ENCODE peak calls at places on chromosomes 5 and 9, in seven cellular contexts. J is K562, G is stomach, H is HepG2, S is ovary, V is SK-N-SH, U is upper lobe of left lung. X is an unnamed sample. For H3K27me3, the result is how much of the 10 kb centered on the place peaks cover.

GRCh38 chr9:123928471-123929176 is 1.3 kb downstream of the DENND1A start:
- DNase-seq in V (peak), H (no peak), U (no peak), J (peak), S (no peak), G (no peak), X (no peak)

GRCh38 chr9:70587143-70587710 is 172.8 kb upstream of the KLF9 start:
- DNase-seq in J (no peak), H (no peak), V (no peak), S (no peak), G (no peak), U (no peak), X (no peak)

GRCh38 chr5:132971483-132972435 is 8.3 kb upstream of the AFF4 start:
- DNase-seq in S (no peak), U (no peak), H (no peak), J (peak), G (no peak), V (no peak), X (no peak)

GRCh38 chr9:1276474-1276873 is 226.3 kb downstream of the DMRT2 start:
- DNase-seq in S (no peak), J (no peak), H (no peak), U (no peak), V (no peak), G (no peak), X (no peak)

GRCh38 chr5:10563132-10563939 is 534 bp upstream of the ANKRD33B start:
- DNase-seq in S (peak), H (no peak), J (no peak), U (peak), G (no peak), V (peak), X (peak)

GRCh38 chr5:72818866-72819534 is 2.5 kb downstream of the TNPO1 start:
- DNase-seq in G (peak), H (peak), S (peak), U (no peak), J (peak), V (peak), X (peak)

GRCh38 chr5:9930156-9930555 is 300.0 kb upstream of the TAS2R1 start:
- DNase-seq in V (no peak), J (no peak), U (no peak), G (no peak), S (no peak), H (no peak), X (no peak)

GRCh38 chr5:82924241-82924989 is 152.8 kb downstream of the TMEM167A start:
- DNase-seq in J (no peak), G (no peak), V (no peak), U (no peak), S (no peak), H (peak), X (no peak)

GRCh38 chr5:103582364-103582763 is 19.8 kb upstream of the NUDT12 start:
- DNase-seq in H (peak), G (no peak), J (peak), U (no peak), V (peak), S (no peak), X (no peak)

GRCh38 chr5:118806571-118806970 is 181.8 kb downstream of the DTWD2 start:
- DNase-seq in S (no peak), G (no peak), J (no peak), V (no peak), H (no peak), U (no peak), X (no peak)

GRCh38 chr5:57382665-57383064 is 99.9 kb downstream of the ACTBL2 start:
- DNase-seq in G (no peak), U (no peak), S (no peak), J (no peak), V (no peak), H (no peak), X (no peak)

GRCh38 chr5:71587709-71588532 is 781 bp downstream of the MCCC2 start:
- DNase-seq in S (no peak), J (peak), V (peak), H (peak), U (no peak), G (no peak), X (no peak)

GRCh38 chr9:93329632-93330286 is 121.7 kb upstream of the FAM120A start:
- DNase-seq in G (no peak), S (no peak), V (no peak), J (no peak), U (no peak), H (peak), X (no peak)

GRCh38 chr5:5200133-5200532 is 60.0 kb downstream of the ADAMTS16 start:
- DNase-seq in V (no peak), G (no peak), S (no peak), J (no peak), U (no peak), H (no peak), X (no peak)

GRCh38 chr9:126692759-126693427 is 79.2 kb downstream of the LMX1B start:
- DNase-seq in G (no peak), H (no peak), V (no peak), J (no peak), S (no peak), U (no peak), X (no peak)

GRCh38 chr5:21919417-21920022 is 933.6 kb downstream of the CDH12 start:
- DNase-seq in H (peak), S (no peak), U (no peak), V (peak), G (no peak), J (peak), X (no peak)

GRCh38 chr5:31193591-31194457 is at the start of gene CDH6:
- DNase-seq in G (no peak), J (no peak), U (peak), H (no peak), S (no peak), V (peak), X (no peak)

GRCh38 chr5:56496581-56497063 is 263.5 kb upstream of the ANKRD55 start:
- DNase-seq in J (no peak), S (no peak), U (no peak), V (peak), G (no peak), H (no peak), X (no peak)

GRCh38 chr5:67377651-67378050 is 181.1 kb upstream of the CD180 start:
- DNase-seq in U (peak), V (no peak), H (no peak), J (no peak), G (no peak), S (no peak), X (no peak)

GRCh38 chr5:73311291-73312110 is 137.1 kb downstream of the FOXD1 start:
- DNase-seq in G (no peak), V (no peak), J (no peak), U (peak), H (no peak), S (no peak), X (peak)

GRCh38 chr5:88944751-88945507 is 61.9 kb upstream of the MEF2C start:
- DNase-seq in V (peak), G (no peak), H (no peak), U (no peak), S (no peak), J (no peak), X (no peak)

GRCh38 chr9:126690431-126691051 is 76.8 kb downstream of the LMX1B start:
- DNase-seq in V (peak), H (no peak), J (peak), U (no peak), G (peak), S (peak), X (no peak)

GRCh38 chr5:111706345-111706744 is 50.6 kb downstream of the NREP start:
- DNase-seq in J (no peak), S (no peak), G (no peak), H (no peak), V (no peak), U (no peak), X (no peak)

GRCh38 chr5:138755084-138755748 is 2.0 kb downstream of the CTNNA1 start:
- DNase-seq in G (no peak), H (no peak), U (no peak), S (no peak), V (no peak), J (no peak), X (no peak)

GRCh38 chr5:78433972-78434371 is 73.6 kb downstream of the SCAMP1 start:
- DNase-seq in G (no peak), J (no peak), V (no peak), H (peak), S (no peak), U (no peak), X (no peak)

GRCh38 chr5:133260715-133261114 is 208.9 kb downstream of the HSPA4 start:
- DNase-seq in S (no peak), J (no peak), H (no peak), U (no peak), G (no peak), V (no peak), X (no peak)

GRCh38 chr5:173248481-173248880 is 13.5 kb upstream of the NKX2-5 start:
- DNase-seq in V (no peak), J (no peak), U (no peak), H (no peak), G (no peak), S (no peak), X (no peak)

GRCh38 chr5:127068771-127069330 is 4.5 kb downstream of the C5orf63 start:
- DNase-seq in U (no peak), J (peak), V (no peak), S (no peak), H (no peak), G (no peak), X (no peak)

GRCh38 chr9:108139900-108140299 is 650.3 kb upstream of the KLF4 start:
- DNase-seq in U (no peak), H (no peak), G (no peak), J (no peak), V (no peak), S (no peak), X (no peak)

GRCh38 chr9:108142142-108142503 is 652.6 kb upstream of the KLF4 start:
- DNase-seq in S (no peak), V (no peak), J (no peak), H (no peak), U (no peak), G (no peak), X (no peak)

DNA sequence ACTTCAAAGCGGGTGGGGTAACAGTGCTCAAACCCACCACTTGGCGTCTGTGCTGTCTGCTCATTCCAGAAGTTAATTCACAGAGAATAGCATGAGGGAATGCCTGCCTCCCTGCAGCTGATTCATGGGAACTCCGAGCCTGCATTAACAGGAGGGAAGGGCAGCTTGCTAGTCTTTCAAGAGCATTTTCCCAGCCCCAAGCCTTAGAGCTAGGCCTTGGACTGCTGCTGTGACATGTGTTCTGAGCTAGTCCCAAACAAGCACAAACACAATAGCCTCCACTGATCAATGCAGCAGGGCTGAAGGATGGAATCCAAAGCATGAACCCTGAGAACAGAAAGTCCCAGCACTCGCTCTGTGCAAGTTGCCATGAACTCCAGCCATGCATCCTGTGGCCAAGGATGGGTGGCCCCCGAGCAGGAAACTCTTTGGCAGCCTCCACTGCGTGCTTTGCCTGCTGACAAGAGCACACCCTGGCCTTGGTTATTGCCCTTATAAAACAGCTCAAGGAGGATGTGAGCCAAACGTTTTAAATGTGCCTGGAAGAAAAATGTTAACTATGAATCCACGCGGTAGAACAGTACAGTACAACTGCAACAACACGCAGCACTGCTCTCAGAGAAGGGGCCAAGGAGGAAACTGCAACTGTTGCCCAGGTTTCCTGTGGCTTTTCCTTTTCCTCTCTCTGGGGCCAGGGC is 653.1 kb upstream of the KLF4 start:
- DNase-seq in U (no peak), H (no peak), V (no peak), S (peak), G (peak), J (no peak), X (peak)
- TF ChIP-seq EP300 in U (peak), H (no peak), V (no peak), S (peak), G (peak), J (no peak), X (peak)

GRCh38 chr9:37719526-37719925 is 34.1 kb upstream of the TRMT10B start:
- DNase-seq in U (no peak), V (no peak), S (no peak), H (no peak), J (no peak), G (no peak), X (no peak)
- H3K27me3 ChIP-seq in U (under half), V (under half), S (under half), H (under half), J (under half), G (under half), X (under half)

DNA sequence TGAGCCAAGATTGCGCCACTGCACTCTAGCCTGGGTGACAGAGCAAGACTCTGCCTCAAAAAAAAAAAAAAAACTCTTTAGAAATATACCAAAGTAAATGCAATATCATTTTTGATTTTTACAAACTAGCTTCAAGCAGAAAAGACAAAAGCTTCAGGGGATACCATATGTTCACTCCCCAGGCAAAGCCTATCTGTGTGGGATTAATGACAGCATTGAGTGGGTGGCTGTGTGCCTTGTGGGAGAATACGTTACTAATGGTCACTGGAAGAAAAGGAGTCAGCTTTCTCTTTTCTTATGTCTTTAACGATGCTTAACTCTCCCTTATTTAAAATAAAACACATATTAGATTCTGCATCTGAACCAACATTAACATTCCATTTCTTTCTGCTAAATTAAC is 1.9 kb downstream of the PCA3 start:
- DNase-seq in G (no peak), U (no peak), J (no peak), V (no peak), S (no peak), H (no peak), X (no peak)
- H3K27ac ChIP-seq in G (no peak), U (no peak), J (no peak), V (no peak), S (no peak), H (no peak), X (no peak)

DNA sequence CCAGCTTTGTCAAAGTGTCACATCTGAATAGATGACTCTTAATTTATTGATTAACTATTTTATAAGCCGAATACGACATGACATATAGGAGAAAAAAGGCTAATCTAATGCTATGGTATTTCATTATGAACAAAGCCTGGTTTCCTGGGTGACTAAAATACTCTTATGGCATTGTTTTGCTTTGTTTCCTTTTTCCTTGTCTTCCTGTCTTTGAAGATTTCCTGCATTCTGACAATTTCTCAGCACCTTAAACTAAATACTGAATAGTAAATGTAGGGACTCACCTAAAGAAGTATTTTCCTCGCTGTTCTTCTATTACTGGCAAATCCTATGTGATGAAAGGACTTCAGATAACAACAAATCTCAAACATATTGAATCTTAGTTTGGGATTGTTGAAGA is 1284.5 kb downstream of the EFNA5 start:
- DNase-seq in S (no peak), H (no peak), J (no peak), G (no peak), V (no peak), U (no peak), X (no peak)
- TF ChIP-seq EP300 in S (no peak), H (no peak), J (no peak), G (no peak), V (no peak), U (no peak), X (no peak)

X was measured in tibial nerve.